ENCODE peak calls at places on chromosomes 4 and X, in four cellular contexts. Z, H, C and P are unnamed samples.

GRCh38 chrX:19904778-19905367 is 17.5 kb upstream of the SH3KBP1 start:
- DNase-seq in Z (no peak), H (peak), C (peak), P (no peak)

GRCh38 chr4:8439914-8440490 is 521 bp downstream of the ACOX3 start:
- DNase-seq in Z (no peak), H (no peak), C (peak), P (no peak)

GRCh38 chr4:84804126-84804525 is 162.4 kb downstream of the WDFY3 start:
- DNase-seq in Z (no peak), H (no peak), C (no peak), P (no peak)

GRCh38 chr4:139950568-139950967 is 203.4 kb downstream of the MAML3 start:
- DNase-seq in Z (no peak), H (no peak), C (no peak), P (no peak)

GRCh38 chr4:182743815-182744214 is 173.4 kb downstream of the DCTD start:
- DNase-seq in Z (no peak), H (no peak), C (no peak), P (no peak)

GRCh38 chr4:140706665-140707064 is 49.5 kb downstream of the TBC1D9 start:
- DNase-seq in Z (no peak), H (no peak), C (no peak), P (no peak)

GRCh38 chrX:53048169-53049126 is at the start of gene GPR173:
- DNase-seq in Z (peak), H (no peak), C (peak), P (peak)

GRCh38 chrX:15043538-15043937 is 170.3 kb downstream of the MOSPD2 start:
- DNase-seq in Z (no peak), H (no peak), C (no peak), P (no peak)

GRCh38 chrX:71225661-71226060 is 2.6 kb downstream of the GJB1 start:
- DNase-seq in Z (no peak), H (no peak), C (no peak), P (no peak)

GRCh38 chr4:31045724-31046318 is 325.7 kb downstream of the PCDH7 start:
- DNase-seq in Z (no peak), H (peak), C (no peak), P (no peak)